ENCODE peak calls at places on chromosome 19, in nine cellular contexts. A is heart left ventricle, Q is body of pancreas, Z is stomach, T is suprapubic skin, Y is IMR-90, R is testis, V is lower leg skin, C is GM12878. P is an unnamed sample.

GRCh38 chr19:46618670-46619231 is 6.1 kb downstream of the PTGIR start:
- DNase-seq in V (no peak), Q (peak), Y (peak), T (no peak), A (peak), Z (peak), R (no peak), C (peak), P (no peak)

GRCh38 chr19:43229315-43229714 is 23.9 kb upstream of the PSG4 start:
- DNase-seq in A (no peak), V (no peak), Y (peak), Z (no peak), C (no peak), T (no peak), R (no peak), Q (no peak), P (no peak)

GRCh38 chr19:43789029-43789428 is 8.3 kb upstream of the KCNN4 start:
- DNase-seq in C (no peak), Z (no peak), Y (peak), T (no peak), R (peak), V (no peak), A (no peak), Q (no peak), P (no peak)

GRCh38 chr19:15449620-15450527 is at the start of gene WIZ:
- DNase-seq in R (peak), Z (peak), T (peak), Y (peak), A (peak), Q (peak), V (peak), C (no peak), P (peak)

GRCh38 chr19:27894906-27895754 is 1317.8 kb downstream of the UQCRFS1 start:
- DNase-seq in Y (no peak), Z (no peak), T (no peak), C (no peak), A (no peak), V (peak), Q (no peak), R (no peak), P (no peak)

GRCh38 chr19:33311326-33311682 is 9.0 kb upstream of the CEBPA start:
- DNase-seq in Q (peak), T (no peak), C (no peak), V (peak), R (no peak), Y (no peak), A (no peak), Z (peak), P (no peak)

GRCh38 chr19:32317045-32317444 is 28.4 kb upstream of the ZNF507 start:
- DNase-seq in Z (no peak), C (no peak), T (no peak), R (no peak), A (no peak), V (no peak), Q (no peak), Y (no peak), P (no peak)

GRCh38 chr19:6233827-6234511 is 45.8 kb downstream of the MLLT1 start:
- DNase-seq in C (no peak), V (peak), T (peak), A (peak), Y (no peak), Z (peak), R (no peak), Q (no peak), P (no peak)

GRCh38 chr19:41753159-41753558 is 2.2 kb upstream of the CEACAM6 start:
- DNase-seq in T (no peak), C (no peak), Q (peak), R (peak), A (peak), Y (no peak), Z (peak), V (peak), P (peak)

GRCh38 chr19:39126593-39127187 is 1.1 kb downstream of the PAK4 start:
- DNase-seq in Y (no peak), T (no peak), C (no peak), Q (peak), V (no peak), Z (peak), A (no peak), R (peak), P (peak)

GRCh38 chr19:53927745-53928144 is 18.7 kb downstream of the CACNG7 start:
- DNase-seq in V (no peak), A (no peak), C (no peak), Z (no peak), Q (peak), R (peak), Y (peak), T (no peak), P (no peak)

GRCh38 chr19:28316464-28316863 is 896.5 kb downstream of the UQCRFS1 start:
- DNase-seq in C (no peak), Z (no peak), T (no peak), Y (no peak), V (peak), A (no peak), Q (no peak), R (no peak), P (no peak)

GRCh38 chr19:32658527-32658926 is 16.5 kb downstream of the ANKRD27 start:
- DNase-seq in Y (no peak), T (no peak), V (no peak), Q (no peak), A (no peak), R (no peak), C (no peak), Z (no peak), P (no peak)

GRCh38 chr19:30003862-30004261 is 61.8 kb downstream of the URI1 start:
- DNase-seq in T (no peak), V (no peak), C (no peak), R (no peak), Y (no peak), A (no peak), Q (no peak), Z (no peak), P (no peak)

GRCh38 chr19:33670398-33670797 is 48.6 kb downstream of the CHST8 start:
- DNase-seq in R (no peak), Z (no peak), Y (no peak), Q (no peak), C (no peak), V (peak), A (no peak), T (peak), P (no peak)

GRCh38 chr19:43574424-43575155 is 737 bp downstream of the XRCC1 start:
- DNase-seq in A (no peak), Z (no peak), T (no peak), C (no peak), R (no peak), V (no peak), Q (no peak), Y (peak), P (peak)

GRCh38 chr19:37466277-37466797 is 907 bp downstream of the ZNF569 start:
- DNase-seq in A (peak), C (peak), V (no peak), Z (no peak), T (no peak), Y (no peak), R (no peak), Q (no peak), P (no peak)

GRCh38 chr19:18023596-18024212 is 15.7 kb downstream of the ARRDC2 start:
- DNase-seq in Y (no peak), Q (peak), C (no peak), V (peak), T (peak), R (peak), Z (peak), A (peak), P (no peak)

GRCh38 chr19:35229601-35230000 is 1.1 kb upstream of the FAM187B start:
- DNase-seq in Y (no peak), R (no peak), Q (no peak), V (peak), T (no peak), A (no peak), Z (no peak), C (no peak), P (no peak)

GRCh38 chr19:2549701-2550191 is 73.8 kb downstream of the GADD45B start:
- DNase-seq in C (no peak), A (peak), Y (peak), Z (peak), T (peak), Q (no peak), R (peak), V (peak), P (no peak)

GRCh38 chr19:15421726-15422260 is 3.0 kb upstream of the AKAP8L start:
- DNase-seq in A (peak), Q (peak), T (no peak), R (no peak), V (no peak), C (no peak), Z (peak), Y (no peak), P (no peak)

GRCh38 chr19:17129377-17129776 is 53.8 kb downstream of the MYO9B start:
- DNase-seq in Y (no peak), R (no peak), Z (no peak), C (no peak), T (no peak), Q (no peak), V (no peak), A (no peak), P (no peak)

GRCh38 chr19:34475026-34475974 is 6.3 kb upstream of the WTIP start:
- DNase-seq in C (no peak), Q (no peak), T (no peak), V (peak), R (no peak), A (no peak), Y (peak), Z (no peak), P (peak)

GRCh38 chr19:1836458-1837221 is 11.6 kb downstream of the REXO1 start:
- DNase-seq in T (no peak), A (no peak), Y (no peak), Z (no peak), R (no peak), C (no peak), Q (no peak), V (no peak), P (no peak)

GRCh38 chr19:16897572-16898056 is 8.8 kb downstream of the F2RL3 start:
- DNase-seq in Y (no peak), R (peak), Q (no peak), V (peak), Z (peak), A (peak), C (no peak), T (no peak), P (no peak)

GRCh38 chr19:41223431-41224234 is 4.6 kb downstream of the AXL start:
- DNase-seq in Q (no peak), A (no peak), C (no peak), Y (peak), Z (no peak), T (no peak), R (no peak), V (no peak), P (peak)

GRCh38 chr19:49570997-49571676 is 9.2 kb downstream of the NOSIP start:
- DNase-seq in T (no peak), Y (no peak), A (no peak), R (peak), C (no peak), Z (peak), Q (no peak), V (no peak), P (no peak)

DNA sequence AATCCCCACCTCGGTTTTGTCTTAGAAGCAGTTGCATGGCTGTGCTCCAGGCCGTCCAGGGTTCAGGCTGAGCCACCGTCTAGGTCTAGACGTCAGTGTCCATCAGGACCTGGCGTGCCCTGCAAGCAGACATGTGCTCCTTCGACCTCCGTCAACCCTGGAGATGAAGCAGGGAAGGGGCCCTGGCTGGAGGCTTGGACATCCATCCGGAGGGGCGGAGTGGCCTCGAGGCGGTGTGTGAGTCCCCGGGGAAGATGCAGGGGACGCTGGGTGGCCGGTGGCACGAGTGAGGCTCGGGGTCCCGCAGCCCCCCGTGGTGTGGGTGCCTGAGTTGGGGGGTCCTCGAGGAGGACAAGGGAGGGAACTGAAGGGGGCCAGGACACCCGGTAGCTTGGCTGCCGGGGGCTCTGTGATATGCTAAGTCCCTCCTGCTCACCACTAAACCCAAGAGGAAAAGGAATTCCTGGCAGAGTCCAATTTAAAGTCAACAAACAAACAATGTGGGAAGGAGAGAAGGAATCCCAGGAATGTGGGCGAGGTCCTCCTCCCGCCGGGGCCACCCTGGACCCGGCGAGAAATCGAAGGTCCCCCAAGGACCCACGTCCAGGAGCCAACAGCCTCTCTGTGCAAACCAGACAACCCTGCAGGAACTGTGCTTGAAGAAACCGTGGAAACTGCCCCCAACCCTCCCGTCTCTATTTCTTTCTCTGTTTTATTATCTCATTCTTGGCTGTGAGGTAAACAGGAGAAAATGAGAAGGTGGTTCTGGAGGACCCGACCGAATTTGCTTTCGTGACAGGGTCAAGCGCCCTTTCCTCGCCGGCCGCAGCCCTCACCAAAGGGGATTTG is 14.8 kb upstream of the PTBP1 start:
- DNase-seq in Q (peak), Y (peak), T (peak), A (no peak), V (no peak), Z (peak), C (no peak), R (no peak), P (peak)
- TF ChIP-seq POLR2A in Q (peak), Y (no peak), T (no peak), A (no peak), V (no peak), Z (no peak), C (no peak), R (no peak), P (no peak)

GRCh38 chr19:5086725-5087439 is 118.0 kb downstream of the KDM4B start:
- DNase-seq in C (no peak), Z (no peak), Q (no peak), R (no peak), Y (no peak), V (no peak), T (no peak), A (no peak), P (no peak)
- TF ChIP-seq POLR2A in C (no peak), Z (no peak), Q (no peak), R (no peak), Y (no peak), V (no peak), T (no peak), A (no peak), P (no peak)

DNA sequence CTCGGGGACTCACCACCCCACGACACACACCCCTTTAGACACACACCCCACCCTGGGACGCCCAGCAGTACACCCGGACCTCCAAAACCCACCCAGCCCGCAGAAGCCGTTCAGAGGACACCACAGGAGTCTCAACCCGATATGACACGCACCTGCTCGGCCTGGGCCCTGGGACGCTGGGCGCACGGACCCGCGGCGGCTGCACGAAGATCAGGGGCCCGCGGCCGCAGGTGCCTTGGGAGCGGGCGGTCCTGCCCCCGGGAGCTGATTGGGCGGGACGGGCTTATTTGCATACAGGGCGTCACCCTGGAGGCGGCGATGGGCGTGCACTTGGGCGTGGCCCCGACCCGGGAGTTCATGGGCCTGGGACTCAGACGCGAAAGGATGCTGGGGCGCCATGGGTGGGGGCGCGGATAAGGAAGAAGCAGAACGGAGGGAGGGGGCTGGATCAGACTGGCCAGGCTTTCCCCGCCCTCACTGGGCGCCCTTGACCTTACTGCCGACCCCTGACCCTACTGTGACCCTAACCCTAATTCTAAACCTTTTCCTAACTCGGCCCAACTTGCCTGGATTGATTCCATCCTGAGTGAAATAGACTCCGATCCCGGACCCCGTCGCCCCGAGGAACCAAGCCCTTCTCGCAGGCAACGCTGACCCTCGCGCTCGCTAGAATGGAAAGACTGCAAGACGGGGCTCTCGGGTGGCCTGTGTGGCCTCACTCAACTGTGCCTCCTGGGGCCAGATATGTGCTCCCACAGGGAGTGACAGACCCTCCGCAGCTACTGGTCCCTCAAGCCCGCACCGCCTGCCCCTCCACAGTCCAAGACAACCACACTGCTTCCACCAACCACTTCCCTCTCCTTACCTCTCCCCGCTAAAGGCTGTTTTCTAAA is at the start of gene MEF2B:
- DNase-seq in Y (peak), R (peak), V (peak), T (peak), Z (peak), Q (peak), C (no peak), A (peak), P (no peak)
- TF ChIP-seq POLR2A in Y (no peak), R (no peak), V (no peak), T (no peak), Z (no peak), Q (no peak), C (peak), A (no peak), P (no peak)

GRCh38 chr19:11374449-11375142 is at the start of gene SWSAP1:
- DNase-seq in Y (peak), Q (peak), V (peak), A (peak), T (peak), Z (peak), C (peak), R (peak), P (peak)
- TF ChIP-seq POLR2A in Y (peak), Q (peak), V (no peak), A (no peak), T (peak), Z (no peak), C (peak), R (no peak), P (peak)

DNA sequence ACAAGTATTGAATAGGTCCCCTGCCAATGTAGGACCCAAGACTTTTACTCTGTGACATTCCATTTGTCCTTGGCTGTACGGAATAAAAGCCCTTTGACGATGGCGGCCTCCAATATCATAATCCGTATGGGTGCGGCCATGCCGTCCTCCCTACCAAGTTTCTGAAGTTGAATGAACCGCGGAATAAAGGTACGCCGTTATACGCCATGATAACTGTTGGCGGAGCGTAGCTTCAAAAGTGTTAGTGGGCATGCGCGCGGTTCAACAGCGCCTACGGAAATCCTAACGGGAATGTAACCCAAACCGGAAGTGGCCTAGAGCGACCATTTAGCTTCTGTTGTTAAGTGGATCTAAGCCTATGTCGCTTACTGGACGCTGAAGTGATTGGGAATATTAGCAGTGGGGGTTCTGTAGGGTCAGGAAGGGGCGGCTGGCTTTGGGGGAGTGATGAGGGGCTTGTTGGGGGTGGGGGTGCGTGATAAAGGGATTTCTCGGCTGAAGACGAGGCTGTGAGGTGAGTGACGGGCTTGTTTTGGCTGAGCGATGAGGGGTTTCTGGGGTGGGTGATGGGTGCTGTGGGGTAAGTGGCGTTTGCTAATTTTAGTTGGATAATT is at the start of gene ZNF175:
- DNase-seq in R (peak), V (peak), T (peak), Q (peak), Y (peak), A (peak), C (peak), Z (peak), P (peak)
- TF ChIP-seq POLR2A in R (no peak), V (no peak), T (no peak), Q (no peak), Y (peak), A (no peak), C (peak), Z (no peak), P (no peak)

DNA sequence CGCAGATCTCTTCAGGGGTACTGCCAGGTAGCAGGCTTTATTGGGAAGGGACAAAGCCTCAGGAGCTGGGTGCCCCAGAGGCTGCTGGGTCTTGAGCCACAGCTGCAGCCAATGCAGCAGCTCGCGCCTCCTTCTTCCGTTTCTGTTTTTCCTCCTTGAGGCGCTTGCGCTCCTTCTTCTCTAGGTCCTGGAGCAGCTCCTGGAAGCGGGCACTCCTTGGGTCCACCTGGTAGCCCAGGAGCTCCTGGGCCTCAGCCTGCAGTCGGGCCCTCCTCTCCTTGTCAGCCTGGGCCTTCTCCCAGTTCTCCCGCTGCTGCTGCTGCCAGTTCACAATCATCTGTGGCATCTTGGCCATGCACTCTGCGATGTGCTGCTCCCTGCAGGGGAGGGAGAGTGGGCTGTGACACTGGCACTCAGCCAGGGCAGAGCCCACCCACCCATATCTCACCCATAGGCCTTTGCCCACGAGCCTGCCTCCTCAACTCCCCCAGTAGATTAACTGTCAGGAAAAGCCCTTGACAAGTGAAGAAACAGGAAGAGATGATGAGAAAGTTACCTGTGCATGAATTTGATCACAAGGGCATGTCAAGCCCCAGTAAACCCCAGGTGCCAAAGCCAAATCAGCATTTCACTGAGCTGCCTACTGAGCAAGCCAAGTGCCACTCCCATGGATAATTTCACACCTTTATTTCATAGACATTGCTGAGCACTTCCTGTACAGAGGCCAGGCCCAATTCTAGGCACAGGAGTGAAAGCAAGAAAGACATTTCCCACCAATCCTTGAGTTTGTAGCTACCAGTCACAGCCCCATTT is 2.7 kb downstream of the GADD45GIP1 start:
- DNase-seq in C (no peak), Q (no peak), Z (no peak), Y (no peak), R (no peak), T (no peak), A (peak), V (no peak), P (no peak)
- TF ChIP-seq POLR2A in C (peak), Q (no peak), Z (no peak), Y (no peak), R (no peak), T (no peak), A (no peak), V (no peak), P (no peak)

GRCh38 chr19:45508681-45508930 is 1.3 kb downstream of the VASP start:
- DNase-seq in T (no peak), V (no peak), A (no peak), Z (no peak), R (no peak), C (no peak), Y (no peak), Q (no peak), P (no peak)

GRCh38 chr19:45509692-45510015 is 2.4 kb downstream of the VASP start:
- DNase-seq in Y (no peak), T (no peak), C (no peak), A (no peak), Q (no peak), Z (no peak), R (no peak), V (no peak), P (no peak)

GRCh38 chr19:45507864-45508680 is 793 bp downstream of the VASP start:
- DNase-seq in R (no peak), A (peak), Z (peak), Q (peak), C (no peak), V (peak), T (no peak), Y (no peak), P (no peak)

GRCh38 chr19:45506991-45507863 is at the start of gene VASP:
- DNase-seq in V (peak), C (peak), Y (peak), Q (peak), Z (peak), T (peak), R (peak), A (peak), P (peak)

GRCh38 chr19:45508931-45509691 is 1.8 kb downstream of the VASP start:
- DNase-seq in Y (peak), R (peak), V (peak), A (peak), Q (peak), T (no peak), Z (peak), C (peak), P (peak)
- TF ChIP-seq POLR2A in Y (peak), R (no peak), V (no peak), A (no peak), Q (no peak), T (no peak), Z (no peak), C (peak), P (peak)